ENCODE peak calls at places on chromosomes 7 and 10, in ten cellular contexts. One of them, this sample, is unnamed.

GRCh38 chr7:51078653-51079052 is 238.0 kb downstream of the COBL start:
- DNase-seq in left ventricle myocardium inferior: no peak
- DNase-seq in activated CD8-positive, alpha-beta T cell treated with anti-CD3 and anti-CD28 coated beads, Interleukin-2, amount 10 ng/mL, durations not matched to agents 7 days and 5 days: no peak
- DNase-seq in activated T-cell treated with anti-CD3 and anti-CD28 coated beads for 48 hours: no peak
- DNase-seq in Right ventricle myocardium inferior: no peak
- DNase-seq in lower lobe of right lung: no peak
- DNase-seq in gastrocnemius medialis: no peak
- DNase-seq in fibroblast of pulmonary artery: no peak
- DNase-seq in GM19239: no peak
- DNase-seq in T-helper 2 cell: no peak
- DNase-seq in this sample: no peak

GRCh38 chr7:101718747-101719260 is 89.7 kb upstream of the MYL10 start:
- DNase-seq in left ventricle myocardium inferior: no peak
- DNase-seq in activated CD8-positive, alpha-beta T cell treated with anti-CD3 and anti-CD28 coated beads, Interleukin-2, amount 10 ng/mL, durations not matched to agents 7 days and 5 days: no peak
- DNase-seq in activated T-cell treated with anti-CD3 and anti-CD28 coated beads for 48 hours: no peak
- DNase-seq in Right ventricle myocardium inferior: no peak
- DNase-seq in lower lobe of right lung: no peak
- DNase-seq in gastrocnemius medialis: no peak
- DNase-seq in fibroblast of pulmonary artery: no peak
- DNase-seq in GM19239: no peak
- DNase-seq in T-helper 2 cell: no peak
- DNase-seq in this sample: no peak

GRCh38 chr10:110475722-110476515 is 21.8 kb upstream of the DUSP5 start:
- DNase-seq in left ventricle myocardium inferior: no peak
- DNase-seq in activated CD8-positive, alpha-beta T cell treated with anti-CD3 and anti-CD28 coated beads, Interleukin-2, amount 10 ng/mL, durations not matched to agents 7 days and 5 days: no peak
- DNase-seq in activated T-cell treated with anti-CD3 and anti-CD28 coated beads for 48 hours: no peak
- DNase-seq in Right ventricle myocardium inferior: no peak
- DNase-seq in lower lobe of right lung: no peak
- DNase-seq in gastrocnemius medialis: no peak
- DNase-seq in fibroblast of pulmonary artery: no peak
- DNase-seq in GM19239: no peak
- DNase-seq in T-helper 2 cell: no peak
- DNase-seq in this sample: no peak

GRCh38 chr10:4758256-4758655 is 67.8 kb upstream of the AKR1E2 start:
- DNase-seq in left ventricle myocardium inferior: no peak
- DNase-seq in activated CD8-positive, alpha-beta T cell treated with anti-CD3 and anti-CD28 coated beads, Interleukin-2, amount 10 ng/mL, durations not matched to agents 7 days and 5 days: no peak
- DNase-seq in activated T-cell treated with anti-CD3 and anti-CD28 coated beads for 48 hours: no peak
- DNase-seq in Right ventricle myocardium inferior: no peak
- DNase-seq in lower lobe of right lung: no peak
- DNase-seq in gastrocnemius medialis: no peak
- DNase-seq in fibroblast of pulmonary artery: no peak
- DNase-seq in GM19239: no peak
- DNase-seq in T-helper 2 cell: no peak
- DNase-seq in this sample: no peak

GRCh38 chr10:133117688-133118071 is 30.0 kb downstream of the ADGRA1 start:
- DNase-seq in left ventricle myocardium inferior: peak
- DNase-seq in activated CD8-positive, alpha-beta T cell treated with anti-CD3 and anti-CD28 coated beads, Interleukin-2, amount 10 ng/mL, durations not matched to agents 7 days and 5 days: no peak
- DNase-seq in activated T-cell treated with anti-CD3 and anti-CD28 coated beads for 48 hours: no peak
- DNase-seq in Right ventricle myocardium inferior: no peak
- DNase-seq in lower lobe of right lung: no peak
- DNase-seq in gastrocnemius medialis: peak
- DNase-seq in fibroblast of pulmonary artery: no peak
- DNase-seq in GM19239: no peak
- DNase-seq in T-helper 2 cell: no peak
- DNase-seq in this sample: no peak

GRCh38 chr10:69495666-69496065 is 44.4 kb downstream of the TSPAN15 start:
- DNase-seq in left ventricle myocardium inferior: no peak
- DNase-seq in activated CD8-positive, alpha-beta T cell treated with anti-CD3 and anti-CD28 coated beads, Interleukin-2, amount 10 ng/mL, durations not matched to agents 7 days and 5 days: no peak
- DNase-seq in activated T-cell treated with anti-CD3 and anti-CD28 coated beads for 48 hours: no peak
- DNase-seq in Right ventricle myocardium inferior: no peak
- DNase-seq in lower lobe of right lung: peak
- DNase-seq in gastrocnemius medialis: peak
- DNase-seq in fibroblast of pulmonary artery: no peak
- DNase-seq in GM19239: no peak
- DNase-seq in T-helper 2 cell: no peak
- DNase-seq in this sample: no peak

GRCh38 chr7:64793106-64793755 is 997 bp upstream of the ZNF138 start:
- DNase-seq in left ventricle myocardium inferior: no peak
- DNase-seq in activated CD8-positive, alpha-beta T cell treated with anti-CD3 and anti-CD28 coated beads, Interleukin-2, amount 10 ng/mL, durations not matched to agents 7 days and 5 days: no peak
- DNase-seq in activated T-cell treated with anti-CD3 and anti-CD28 coated beads for 48 hours: no peak
- DNase-seq in Right ventricle myocardium inferior: no peak
- DNase-seq in lower lobe of right lung: no peak
- DNase-seq in gastrocnemius medialis: no peak
- DNase-seq in fibroblast of pulmonary artery: no peak
- DNase-seq in GM19239: no peak
- DNase-seq in T-helper 2 cell: no peak
- DNase-seq in this sample: no peak

GRCh38 chr7:33905389-33906032 is at the start of gene BMPER:
- DNase-seq in left ventricle myocardium inferior: peak
- DNase-seq in activated CD8-positive, alpha-beta T cell treated with anti-CD3 and anti-CD28 coated beads, Interleukin-2, amount 10 ng/mL, durations not matched to agents 7 days and 5 days: no peak
- DNase-seq in activated T-cell treated with anti-CD3 and anti-CD28 coated beads for 48 hours: no peak
- DNase-seq in Right ventricle myocardium inferior: no peak
- DNase-seq in lower lobe of right lung: peak
- DNase-seq in gastrocnemius medialis: no peak
- DNase-seq in fibroblast of pulmonary artery: peak
- DNase-seq in GM19239: no peak
- DNase-seq in T-helper 2 cell: no peak
- DNase-seq in this sample: peak

GRCh38 chr7:94696981-94697670 is 41.2 kb upstream of the SGCE start:
- DNase-seq in left ventricle myocardium inferior: no peak
- DNase-seq in activated CD8-positive, alpha-beta T cell treated with anti-CD3 and anti-CD28 coated beads, Interleukin-2, amount 10 ng/mL, durations not matched to agents 7 days and 5 days: no peak
- DNase-seq in activated T-cell treated with anti-CD3 and anti-CD28 coated beads for 48 hours: no peak
- DNase-seq in Right ventricle myocardium inferior: no peak
- DNase-seq in lower lobe of right lung: no peak
- DNase-seq in gastrocnemius medialis: peak
- DNase-seq in fibroblast of pulmonary artery: peak
- DNase-seq in GM19239: no peak
- DNase-seq in T-helper 2 cell: no peak
- DNase-seq in this sample: peak

GRCh38 chr10:24384954-24385353 is 176.0 kb downstream of the KIAA1217 start:
- DNase-seq in left ventricle myocardium inferior: no peak
- DNase-seq in activated CD8-positive, alpha-beta T cell treated with anti-CD3 and anti-CD28 coated beads, Interleukin-2, amount 10 ng/mL, durations not matched to agents 7 days and 5 days: no peak
- DNase-seq in activated T-cell treated with anti-CD3 and anti-CD28 coated beads for 48 hours: no peak
- DNase-seq in Right ventricle myocardium inferior: no peak
- DNase-seq in lower lobe of right lung: no peak
- DNase-seq in gastrocnemius medialis: peak
- DNase-seq in fibroblast of pulmonary artery: no peak
- DNase-seq in GM19239: no peak
- DNase-seq in T-helper 2 cell: no peak
- DNase-seq in this sample: no peak

GRCh38 chr7:93046641-93047040 is 71.1 kb downstream of the SAMD9 start:
- DNase-seq in left ventricle myocardium inferior: no peak
- DNase-seq in activated CD8-positive, alpha-beta T cell treated with anti-CD3 and anti-CD28 coated beads, Interleukin-2, amount 10 ng/mL, durations not matched to agents 7 days and 5 days: no peak
- DNase-seq in activated T-cell treated with anti-CD3 and anti-CD28 coated beads for 48 hours: no peak
- DNase-seq in Right ventricle myocardium inferior: peak
- DNase-seq in lower lobe of right lung: no peak
- DNase-seq in gastrocnemius medialis: no peak
- DNase-seq in fibroblast of pulmonary artery: no peak
- DNase-seq in GM19239: no peak
- DNase-seq in T-helper 2 cell: no peak
- DNase-seq in this sample: no peak

GRCh38 chr10:132577350-132578005 is 39.9 kb downstream of the INPP5A start:
- DNase-seq in left ventricle myocardium inferior: peak
- DNase-seq in activated CD8-positive, alpha-beta T cell treated with anti-CD3 and anti-CD28 coated beads, Interleukin-2, amount 10 ng/mL, durations not matched to agents 7 days and 5 days: no peak
- DNase-seq in activated T-cell treated with anti-CD3 and anti-CD28 coated beads for 48 hours: no peak
- DNase-seq in Right ventricle myocardium inferior: peak
- DNase-seq in lower lobe of right lung: no peak
- DNase-seq in gastrocnemius medialis: peak
- DNase-seq in fibroblast of pulmonary artery: peak
- DNase-seq in GM19239: no peak
- DNase-seq in T-helper 2 cell: no peak
- DNase-seq in this sample: peak

GRCh38 chr10:13945760-13946460 is 359.1 kb downstream of the PRPF18 start:
- DNase-seq in left ventricle myocardium inferior: no peak
- DNase-seq in activated CD8-positive, alpha-beta T cell treated with anti-CD3 and anti-CD28 coated beads, Interleukin-2, amount 10 ng/mL, durations not matched to agents 7 days and 5 days: no peak
- DNase-seq in activated T-cell treated with anti-CD3 and anti-CD28 coated beads for 48 hours: no peak
- DNase-seq in Right ventricle myocardium inferior: no peak
- DNase-seq in lower lobe of right lung: no peak
- DNase-seq in gastrocnemius medialis: no peak
- DNase-seq in fibroblast of pulmonary artery: peak
- DNase-seq in GM19239: no peak
- DNase-seq in T-helper 2 cell: no peak
- DNase-seq in this sample: peak

GRCh38 chr7:91286432-91286831 is 22.2 kb downstream of the FZD1 start:
- DNase-seq in left ventricle myocardium inferior: no peak
- DNase-seq in activated CD8-positive, alpha-beta T cell treated with anti-CD3 and anti-CD28 coated beads, Interleukin-2, amount 10 ng/mL, durations not matched to agents 7 days and 5 days: no peak
- DNase-seq in activated T-cell treated with anti-CD3 and anti-CD28 coated beads for 48 hours: no peak
- DNase-seq in Right ventricle myocardium inferior: no peak
- DNase-seq in lower lobe of right lung: no peak
- DNase-seq in gastrocnemius medialis: no peak
- DNase-seq in fibroblast of pulmonary artery: no peak
- DNase-seq in GM19239: no peak
- DNase-seq in T-helper 2 cell: no peak
- DNase-seq in this sample: peak

GRCh38 chr7:75756340-75757297 is 15.4 kb downstream of the CCL26 start:
- DNase-seq in left ventricle myocardium inferior: no peak
- DNase-seq in activated CD8-positive, alpha-beta T cell treated with anti-CD3 and anti-CD28 coated beads, Interleukin-2, amount 10 ng/mL, durations not matched to agents 7 days and 5 days: peak
- DNase-seq in activated T-cell treated with anti-CD3 and anti-CD28 coated beads for 48 hours: no peak
- DNase-seq in Right ventricle myocardium inferior: no peak
- DNase-seq in lower lobe of right lung: no peak
- DNase-seq in gastrocnemius medialis: no peak
- DNase-seq in fibroblast of pulmonary artery: peak
- DNase-seq in GM19239: no peak
- DNase-seq in T-helper 2 cell: no peak
- DNase-seq in this sample: no peak

GRCh38 chr7:21942955-21943354 is 2.7 kb downstream of the CDCA7L start:
- DNase-seq in left ventricle myocardium inferior: no peak
- DNase-seq in activated CD8-positive, alpha-beta T cell treated with anti-CD3 and anti-CD28 coated beads, Interleukin-2, amount 10 ng/mL, durations not matched to agents 7 days and 5 days: no peak
- DNase-seq in activated T-cell treated with anti-CD3 and anti-CD28 coated beads for 48 hours: no peak
- DNase-seq in Right ventricle myocardium inferior: no peak
- DNase-seq in lower lobe of right lung: no peak
- DNase-seq in gastrocnemius medialis: no peak
- DNase-seq in fibroblast of pulmonary artery: no peak
- DNase-seq in GM19239: no peak
- DNase-seq in T-helper 2 cell: no peak
- DNase-seq in this sample: no peak

GRCh38 chr10:75283150-75284096 is 47.7 kb upstream of the COMTD1 start:
- DNase-seq in left ventricle myocardium inferior: peak
- DNase-seq in activated CD8-positive, alpha-beta T cell treated with anti-CD3 and anti-CD28 coated beads, Interleukin-2, amount 10 ng/mL, durations not matched to agents 7 days and 5 days: no peak
- DNase-seq in activated T-cell treated with anti-CD3 and anti-CD28 coated beads for 48 hours: no peak
- DNase-seq in Right ventricle myocardium inferior: no peak
- DNase-seq in lower lobe of right lung: no peak
- DNase-seq in gastrocnemius medialis: no peak
- DNase-seq in fibroblast of pulmonary artery: peak
- DNase-seq in GM19239: no peak
- DNase-seq in T-helper 2 cell: no peak
- DNase-seq in this sample: no peak

GRCh38 chr7:27165655-27166474 is 528 bp upstream of the HOXA9 start:
- DNase-seq in left ventricle myocardium inferior: no peak
- DNase-seq in activated CD8-positive, alpha-beta T cell treated with anti-CD3 and anti-CD28 coated beads, Interleukin-2, amount 10 ng/mL, durations not matched to agents 7 days and 5 days: no peak
- DNase-seq in activated T-cell treated with anti-CD3 and anti-CD28 coated beads for 48 hours: no peak
- DNase-seq in Right ventricle myocardium inferior: peak
- DNase-seq in lower lobe of right lung: peak
- DNase-seq in gastrocnemius medialis: peak
- DNase-seq in fibroblast of pulmonary artery: no peak
- DNase-seq in GM19239: no peak
- DNase-seq in T-helper 2 cell: no peak
- DNase-seq in this sample: no peak

GRCh38 chr10:13206091-13206490 is 28.1 kb downstream of the UCMA start:
- DNase-seq in left ventricle myocardium inferior: no peak
- DNase-seq in activated CD8-positive, alpha-beta T cell treated with anti-CD3 and anti-CD28 coated beads, Interleukin-2, amount 10 ng/mL, durations not matched to agents 7 days and 5 days: no peak
- DNase-seq in activated T-cell treated with anti-CD3 and anti-CD28 coated beads for 48 hours: no peak
- DNase-seq in Right ventricle myocardium inferior: no peak
- DNase-seq in lower lobe of right lung: no peak
- DNase-seq in gastrocnemius medialis: no peak
- DNase-seq in fibroblast of pulmonary artery: no peak
- DNase-seq in GM19239: no peak
- DNase-seq in T-helper 2 cell: no peak
- DNase-seq in this sample: no peak

GRCh38 chr7:8305625-8306388 is 43.8 kb upstream of the ICA1 start:
- DNase-seq in left ventricle myocardium inferior: no peak
- DNase-seq in activated CD8-positive, alpha-beta T cell treated with anti-CD3 and anti-CD28 coated beads, Interleukin-2, amount 10 ng/mL, durations not matched to agents 7 days and 5 days: no peak
- DNase-seq in activated T-cell treated with anti-CD3 and anti-CD28 coated beads for 48 hours: no peak
- DNase-seq in Right ventricle myocardium inferior: no peak
- DNase-seq in lower lobe of right lung: no peak
- DNase-seq in gastrocnemius medialis: no peak
- DNase-seq in fibroblast of pulmonary artery: no peak
- DNase-seq in GM19239: no peak
- DNase-seq in T-helper 2 cell: no peak
- DNase-seq in this sample: no peak

GRCh38 chr7:77651544-77652162 is 44.6 kb upstream of the RSBN1L start:
- DNase-seq in left ventricle myocardium inferior: no peak
- DNase-seq in activated CD8-positive, alpha-beta T cell treated with anti-CD3 and anti-CD28 coated beads, Interleukin-2, amount 10 ng/mL, durations not matched to agents 7 days and 5 days: peak
- DNase-seq in activated T-cell treated with anti-CD3 and anti-CD28 coated beads for 48 hours: no peak
- DNase-seq in Right ventricle myocardium inferior: no peak
- DNase-seq in lower lobe of right lung: no peak
- DNase-seq in gastrocnemius medialis: no peak
- DNase-seq in fibroblast of pulmonary artery: peak
- DNase-seq in GM19239: peak
- DNase-seq in T-helper 2 cell: no peak
- DNase-seq in this sample: no peak

GRCh38 chr10:87925570-87925969 is 62.1 kb downstream of the PTEN start:
- DNase-seq in left ventricle myocardium inferior: no peak
- DNase-seq in activated CD8-positive, alpha-beta T cell treated with anti-CD3 and anti-CD28 coated beads, Interleukin-2, amount 10 ng/mL, durations not matched to agents 7 days and 5 days: no peak
- DNase-seq in activated T-cell treated with anti-CD3 and anti-CD28 coated beads for 48 hours: no peak
- DNase-seq in Right ventricle myocardium inferior: no peak
- DNase-seq in lower lobe of right lung: no peak
- DNase-seq in gastrocnemius medialis: no peak
- DNase-seq in fibroblast of pulmonary artery: peak
- DNase-seq in GM19239: no peak
- DNase-seq in T-helper 2 cell: no peak
- DNase-seq in this sample: no peak

GRCh38 chr7:51428226-51428887 is 111.7 kb upstream of the COBL start:
- DNase-seq in left ventricle myocardium inferior: no peak
- DNase-seq in activated CD8-positive, alpha-beta T cell treated with anti-CD3 and anti-CD28 coated beads, Interleukin-2, amount 10 ng/mL, durations not matched to agents 7 days and 5 days: no peak
- DNase-seq in activated T-cell treated with anti-CD3 and anti-CD28 coated beads for 48 hours: no peak
- DNase-seq in Right ventricle myocardium inferior: no peak
- DNase-seq in lower lobe of right lung: no peak
- DNase-seq in gastrocnemius medialis: no peak
- DNase-seq in fibroblast of pulmonary artery: no peak
- DNase-seq in GM19239: no peak
- DNase-seq in T-helper 2 cell: no peak
- DNase-seq in this sample: no peak

GRCh38 chr10:6494934-6495592 is 85.0 kb downstream of the PRKCQ start:
- DNase-seq in left ventricle myocardium inferior: no peak
- DNase-seq in activated CD8-positive, alpha-beta T cell treated with anti-CD3 and anti-CD28 coated beads, Interleukin-2, amount 10 ng/mL, durations not matched to agents 7 days and 5 days: peak
- DNase-seq in activated T-cell treated with anti-CD3 and anti-CD28 coated beads for 48 hours: no peak
- DNase-seq in Right ventricle myocardium inferior: no peak
- DNase-seq in lower lobe of right lung: no peak
- DNase-seq in gastrocnemius medialis: no peak
- DNase-seq in fibroblast of pulmonary artery: no peak
- DNase-seq in GM19239: no peak
- DNase-seq in T-helper 2 cell: no peak
- DNase-seq in this sample: no peak

GRCh38 chr7:71488308-71488707 is 356.4 kb downstream of the GALNT17 start:
- DNase-seq in left ventricle myocardium inferior: no peak
- DNase-seq in activated CD8-positive, alpha-beta T cell treated with anti-CD3 and anti-CD28 coated beads, Interleukin-2, amount 10 ng/mL, durations not matched to agents 7 days and 5 days: no peak
- DNase-seq in activated T-cell treated with anti-CD3 and anti-CD28 coated beads for 48 hours: no peak
- DNase-seq in Right ventricle myocardium inferior: no peak
- DNase-seq in lower lobe of right lung: no peak
- DNase-seq in gastrocnemius medialis: no peak
- DNase-seq in fibroblast of pulmonary artery: peak
- DNase-seq in GM19239: no peak
- DNase-seq in T-helper 2 cell: no peak
- DNase-seq in this sample: no peak

GRCh38 chr10:62079885-62080559 is 178.5 kb downstream of the ARID5B start:
- DNase-seq in left ventricle myocardium inferior: no peak
- DNase-seq in activated CD8-positive, alpha-beta T cell treated with anti-CD3 and anti-CD28 coated beads, Interleukin-2, amount 10 ng/mL, durations not matched to agents 7 days and 5 days: no peak
- DNase-seq in activated T-cell treated with anti-CD3 and anti-CD28 coated beads for 48 hours: no peak
- DNase-seq in Right ventricle myocardium inferior: no peak
- DNase-seq in lower lobe of right lung: no peak
- DNase-seq in gastrocnemius medialis: no peak
- DNase-seq in fibroblast of pulmonary artery: no peak
- DNase-seq in GM19239: peak
- DNase-seq in T-helper 2 cell: no peak
- DNase-seq in this sample: no peak